ENCODE peak calls at places on chromosome 17, in nine cellular contexts. L, T, J, U, P, O, Y, K and W are unnamed samples.

GRCh38 chr17:78019976-78020716 is 61.6 kb downstream of the TNRC6C start:
- DNase-seq in O (no peak), T (no peak), J (no peak), Y (no peak), K (no peak), U (no peak), P (no peak), L (no peak), W (no peak)

GRCh38 chr17:58756246-58757161 is 850 bp downstream of the PPM1E start:
- DNase-seq in Y (no peak), J (no peak), O (peak), P (no peak), L (peak), T (peak), U (no peak), K (no peak), W (peak)

GRCh38 chr17:30344283-30345088 is 10.6 kb upstream of the TMIGD1 start:
- DNase-seq in T (peak), Y (no peak), P (peak), K (peak), U (no peak), J (peak), L (no peak), O (no peak), W (no peak)

GRCh38 chr17:28599311-28600184 is 723 bp upstream of the SPAG5 start:
- DNase-seq in O (no peak), J (peak), U (peak), P (peak), K (peak), Y (peak), L (peak), T (peak), W (peak)

GRCh38 chr17:45244725-45245656 is 16.9 kb downstream of the SPATA32 start:
- DNase-seq in P (no peak), L (no peak), Y (no peak), U (no peak), T (no peak), O (no peak), K (no peak), J (no peak), W (no peak)

GRCh38 chr17:74444406-74444805 is 12.5 kb downstream of the GPRC5C start:
- DNase-seq in T (peak), O (peak), L (no peak), J (peak), U (no peak), P (no peak), K (peak), Y (no peak), W (no peak)

GRCh38 chr17:56834380-56835258 is 668 bp downstream of the DGKE start:
- DNase-seq in P (peak), O (peak), T (peak), K (peak), U (peak), L (peak), J (no peak), Y (peak), W (no peak)

GRCh38 chr17:39738568-39738901 is 797 bp downstream of the GRB7 start:
- DNase-seq in Y (peak), P (peak), T (no peak), L (no peak), K (no peak), U (peak), O (no peak), J (peak), W (no peak)

GRCh38 chr17:76884995-76885896 is 17.0 kb downstream of the MGAT5B start:
- DNase-seq in T (no peak), O (no peak), Y (no peak), P (no peak), K (no peak), U (no peak), J (no peak), L (no peak), W (no peak)

GRCh38 chr17:71926746-71927398 is 193.9 kb upstream of the SOX9 start:
- DNase-seq in T (no peak), J (peak), U (no peak), K (no peak), Y (no peak), L (no peak), O (no peak), P (peak), W (no peak)

GRCh38 chr17:2090804-2091534 is 36.1 kb downstream of the HIC1 start:
- DNase-seq in J (peak), U (no peak), O (no peak), P (peak), K (peak), Y (no peak), T (peak), L (no peak), W (peak)

GRCh38 chr17:4968166-4968915 is 724 bp upstream of the SPAG7 start:
- DNase-seq in U (no peak), J (peak), L (no peak), P (no peak), T (peak), O (no peak), Y (peak), K (no peak), W (no peak)

GRCh38 chr17:61843435-61843834 is 19.9 kb downstream of the BRIP1 start:
- DNase-seq in L (no peak), P (no peak), O (no peak), Y (no peak), T (no peak), J (no peak), K (no peak), U (no peak), W (no peak)

GRCh38 chr17:10171581-10171981 is 26.8 kb downstream of the GAS7 start:
- DNase-seq in U (no peak), T (no peak), P (no peak), K (no peak), O (no peak), J (no peak), Y (no peak), L (no peak), W (no peak)

GRCh38 chr17:21285164-21286065 is 904 bp downstream of the MAP2K3 start:
- DNase-seq in J (peak), T (peak), Y (no peak), O (no peak), L (peak), U (no peak), P (peak), K (no peak), W (no peak)

GRCh38 chr17:63537991-63538692 is 12.1 kb upstream of the DCAF7 start:
- DNase-seq in L (no peak), U (no peak), J (no peak), T (no peak), K (no peak), Y (no peak), P (no peak), O (no peak), W (no peak)

GRCh38 chr17:17745476-17746455 is 64.5 kb downstream of the RAI1 start:
- DNase-seq in O (no peak), L (no peak), Y (no peak), T (no peak), U (no peak), P (no peak), K (no peak), J (no peak), W (no peak)

GRCh38 chr17:27349540-27350021 is 55.7 kb downstream of the WSB1 start:
- DNase-seq in L (no peak), T (no peak), U (no peak), P (no peak), J (no peak), K (no peak), Y (no peak), O (no peak), W (no peak)

GRCh38 chr17:82155606-82156005 is 57.0 kb downstream of the CCDC57 start:
- DNase-seq in U (no peak), T (no peak), L (no peak), K (no peak), Y (no peak), J (no peak), O (no peak), P (no peak), W (no peak)

GRCh38 chr17:74446551-74447500 is 14.9 kb downstream of the GPRC5C start:
- DNase-seq in L (no peak), Y (no peak), U (no peak), O (no peak), P (peak), K (peak), T (peak), J (peak), W (no peak)

GRCh38 chr17:9002610-9003354 is 18.5 kb upstream of the NTN1 start:
- DNase-seq in T (no peak), O (peak), L (no peak), U (no peak), P (peak), K (peak), Y (no peak), J (no peak), W (no peak)

GRCh38 chr17:75856062-75856681 is 1.0 kb upstream of the WBP2 start:
- DNase-seq in P (no peak), J (peak), K (no peak), L (peak), O (peak), U (no peak), T (peak), Y (no peak), W (peak)

GRCh38 chr17:7138800-7139381 is 24.3 kb upstream of the ASGR2 start:
- DNase-seq in O (no peak), K (no peak), T (no peak), J (no peak), L (no peak), P (peak), Y (no peak), U (no peak), W (no peak)

GRCh38 chr17:6924121-6924676 is 71.7 kb upstream of the ALOX12 start:
- DNase-seq in O (no peak), P (peak), Y (no peak), J (no peak), T (no peak), K (no peak), U (no peak), L (no peak), W (no peak)

GRCh38 chr17:37191219-37191618 is 184.6 kb upstream of the C17orf78 start:
- DNase-seq in U (no peak), J (peak), O (no peak), T (no peak), P (peak), K (no peak), L (no peak), Y (no peak), W (peak)

GRCh38 chr17:78367193-78367592 is 7.3 kb upstream of the SOCS3 start:
- DNase-seq in L (no peak), Y (no peak), U (no peak), P (no peak), T (no peak), O (no peak), J (no peak), K (no peak), W (no peak)

GRCh38 chr17:9937164-9937835 is 32.2 kb upstream of the RCVRN start:
- DNase-seq in Y (no peak), U (no peak), P (no peak), O (no peak), T (peak), J (no peak), L (no peak), K (peak), W (no peak)

GRCh38 chr17:40873255-40873654 is 6.2 kb upstream of the KRT12 start:
- DNase-seq in U (no peak), K (no peak), O (no peak), L (no peak), P (no peak), J (no peak), Y (no peak), T (no peak), W (no peak)